ENCODE peak calls at places on chromosomes 16 and 17, in ten cellular contexts. One of them, this sample, is unnamed.

GRCh38 chr16:35506018-35506897 is 2046.8 kb downstream of the TP53TG3F start:
- DNase-seq in psoas muscle: no peak
- DNase-seq in endothelial cell: no peak
- DNase-seq in lower leg skin: no peak
- DNase-seq in heart left ventricle: no peak
- DNase-seq in adrenal gland: no peak
- DNase-seq in B cell: no peak
- DNase-seq in heart right ventricle: no peak
- DNase-seq in type B pancreatic cell: no peak
- DNase-seq in Panc1: no peak
- DNase-seq in this sample: no peak

GRCh38 chr17:5069724-5070123 is 8.5 kb upstream of the ZFP3 start:
- DNase-seq in lower leg skin: no peak
- DNase-seq in adrenal gland: no peak
- DNase-seq in endothelial cell: no peak
- DNase-seq in heart right ventricle: no peak
- DNase-seq in type B pancreatic cell: no peak
- DNase-seq in heart left ventricle: no peak
- DNase-seq in Panc1: no peak
- DNase-seq in B cell: no peak
- DNase-seq in psoas muscle: no peak
- DNase-seq in this sample: no peak

GRCh38 chr17:60526726-60527125 is 684 bp upstream of the APPBP2 start:
- DNase-seq in heart left ventricle: no peak
- DNase-seq in Panc1: no peak
- DNase-seq in adrenal gland: no peak
- DNase-seq in heart right ventricle: no peak
- DNase-seq in psoas muscle: no peak
- DNase-seq in B cell: no peak
- DNase-seq in endothelial cell: no peak
- DNase-seq in lower leg skin: no peak
- DNase-seq in type B pancreatic cell: no peak
- DNase-seq in this sample: no peak

GRCh38 chr17:29444589-29444988 is 54.4 kb downstream of the TAOK1 start:
- DNase-seq in adrenal gland: no peak
- DNase-seq in B cell: no peak
- DNase-seq in Panc1: no peak
- DNase-seq in type B pancreatic cell: no peak
- DNase-seq in heart right ventricle: no peak
- DNase-seq in heart left ventricle: no peak
- DNase-seq in endothelial cell: no peak
- DNase-seq in psoas muscle: no peak
- DNase-seq in lower leg skin: no peak
- DNase-seq in this sample: no peak

GRCh38 chr17:81712468-81713003 is 452 bp downstream of the SLC25A10 start:
- DNase-seq in heart right ventricle: peak
- DNase-seq in type B pancreatic cell: no peak
- DNase-seq in endothelial cell: peak
- DNase-seq in B cell: no peak
- DNase-seq in heart left ventricle: no peak
- DNase-seq in psoas muscle: no peak
- DNase-seq in adrenal gland: no peak
- DNase-seq in Panc1: no peak
- DNase-seq in lower leg skin: no peak
- DNase-seq in this sample: peak

GRCh38 chr17:39082482-39082881 is 69.0 kb downstream of the PLXDC1 start:
- DNase-seq in endothelial cell: no peak
- DNase-seq in Panc1: no peak
- DNase-seq in psoas muscle: no peak
- DNase-seq in B cell: no peak
- DNase-seq in lower leg skin: no peak
- DNase-seq in heart left ventricle: no peak
- DNase-seq in type B pancreatic cell: no peak
- DNase-seq in adrenal gland: no peak
- DNase-seq in heart right ventricle: no peak
- DNase-seq in this sample: no peak

GRCh38 chr17:81067331-81067730 is 32.4 kb downstream of the BAIAP2 start:
- DNase-seq in heart right ventricle: no peak
- DNase-seq in psoas muscle: no peak
- DNase-seq in endothelial cell: no peak
- DNase-seq in B cell: no peak
- DNase-seq in Panc1: no peak
- DNase-seq in adrenal gland: no peak
- DNase-seq in heart left ventricle: no peak
- DNase-seq in type B pancreatic cell: no peak
- DNase-seq in lower leg skin: no peak
- DNase-seq in this sample: no peak

GRCh38 chr17:67212231-67212630 is 32.8 kb downstream of the HELZ start:
- DNase-seq in psoas muscle: no peak
- DNase-seq in lower leg skin: no peak
- DNase-seq in B cell: no peak
- DNase-seq in heart right ventricle: no peak
- DNase-seq in endothelial cell: no peak
- DNase-seq in heart left ventricle: no peak
- DNase-seq in adrenal gland: no peak
- DNase-seq in type B pancreatic cell: no peak
- DNase-seq in Panc1: no peak
- DNase-seq in this sample: no peak

GRCh38 chr17:48494335-48494734 is 36.5 kb downstream of the HOXB1 start:
- DNase-seq in lower leg skin: no peak
- DNase-seq in psoas muscle: no peak
- DNase-seq in B cell: no peak
- DNase-seq in type B pancreatic cell: no peak
- DNase-seq in heart left ventricle: no peak
- DNase-seq in adrenal gland: no peak
- DNase-seq in Panc1: no peak
- DNase-seq in heart right ventricle: no peak
- DNase-seq in endothelial cell: no peak
- DNase-seq in this sample: no peak

GRCh38 chr17:48490391-48491026 is 40.3 kb downstream of the HOXB1 start:
- DNase-seq in adrenal gland: no peak
- DNase-seq in Panc1: no peak
- DNase-seq in lower leg skin: no peak
- DNase-seq in B cell: no peak
- DNase-seq in heart right ventricle: no peak
- DNase-seq in endothelial cell: no peak
- DNase-seq in heart left ventricle: no peak
- DNase-seq in type B pancreatic cell: no peak
- DNase-seq in psoas muscle: no peak
- DNase-seq in this sample: no peak

GRCh38 chr17:48491527-48492273 is 39.1 kb downstream of the HOXB1 start:
- DNase-seq in heart left ventricle: no peak
- DNase-seq in adrenal gland: no peak
- DNase-seq in lower leg skin: no peak
- DNase-seq in type B pancreatic cell: no peak
- DNase-seq in B cell: peak
- DNase-seq in endothelial cell: no peak
- DNase-seq in heart right ventricle: no peak
- DNase-seq in psoas muscle: no peak
- DNase-seq in Panc1: no peak
- DNase-seq in this sample: no peak

GRCh38 chr17:48489781-48490180 is 41.0 kb downstream of the HOXB1 start:
- DNase-seq in heart left ventricle: no peak
- DNase-seq in endothelial cell: no peak
- DNase-seq in psoas muscle: no peak
- DNase-seq in adrenal gland: no peak
- DNase-seq in B cell: no peak
- DNase-seq in heart right ventricle: no peak
- DNase-seq in lower leg skin: no peak
- DNase-seq in Panc1: no peak
- DNase-seq in type B pancreatic cell: no peak
- DNase-seq in this sample: no peak

DNA sequence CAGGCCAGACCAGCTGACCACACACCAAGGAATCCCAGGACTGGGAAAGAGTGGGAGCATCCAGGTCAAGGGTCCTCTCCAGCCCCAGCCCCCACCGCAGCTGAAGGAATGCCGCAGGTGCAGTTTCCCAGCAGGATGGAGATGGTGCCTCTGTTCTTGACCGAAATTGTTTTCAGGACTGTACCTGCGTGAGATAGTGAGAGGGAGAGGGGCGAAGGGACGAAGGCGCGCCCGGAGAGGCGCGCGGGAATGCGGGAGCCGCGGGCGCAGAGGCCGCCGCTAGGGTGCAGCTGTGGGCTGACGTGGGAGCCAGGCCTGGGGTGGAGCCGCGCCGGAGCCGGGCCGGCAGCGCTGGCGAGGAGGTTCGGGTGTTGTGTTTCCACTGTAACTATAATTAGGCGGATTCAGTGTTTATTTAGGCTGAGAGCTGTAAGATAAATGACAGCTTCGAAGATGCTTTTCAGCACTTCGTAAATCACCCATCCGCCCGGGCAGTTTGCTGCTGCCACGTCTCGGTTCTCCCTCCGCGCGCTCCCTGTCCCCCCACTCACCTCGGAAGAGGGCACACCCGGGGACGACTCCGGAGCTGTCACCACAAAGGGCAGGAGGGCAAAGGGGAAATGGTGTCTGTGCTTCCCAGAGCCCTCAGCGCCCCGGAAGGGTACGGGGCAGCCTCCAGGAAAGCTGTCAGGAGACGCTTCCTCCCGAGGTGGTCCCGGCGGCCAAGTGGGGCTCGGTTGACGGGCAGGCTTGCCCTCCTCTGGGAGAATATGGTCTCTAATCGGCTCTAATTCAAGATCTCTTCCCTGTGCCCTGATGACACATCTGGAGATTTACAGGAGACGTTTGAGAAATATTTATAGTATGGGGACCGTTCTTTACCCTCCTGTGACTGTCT is 38.2 kb downstream of the HOXB1 start:
- DNase-seq in heart left ventricle: peak
- DNase-seq in type B pancreatic cell: peak
- DNase-seq in heart right ventricle: peak
- DNase-seq in endothelial cell: peak
- DNase-seq in B cell: peak
- DNase-seq in adrenal gland: peak
- DNase-seq in psoas muscle: peak
- DNase-seq in Panc1: no peak
- DNase-seq in lower leg skin: peak
- DNase-seq in this sample: peak
- TF ChIP-seq CTCF in heart left ventricle: peak
- TF ChIP-seq CTCF in type B pancreatic cell: peak
- TF ChIP-seq CTCF in heart right ventricle: peak
- TF ChIP-seq CTCF in endothelial cell: peak
- TF ChIP-seq CTCF in B cell: peak
- TF ChIP-seq CTCF in adrenal gland: peak
- TF ChIP-seq CTCF in psoas muscle: peak
- TF ChIP-seq CTCF in Panc1: peak
- TF ChIP-seq CTCF in lower leg skin: no peak
- TF ChIP-seq CTCF in this sample: peak

GRCh38 chr16:88697831-88698693 is 8.1 kb downstream of the RNF166 start:
- DNase-seq in heart right ventricle: no peak
- DNase-seq in adrenal gland: no peak
- DNase-seq in lower leg skin: no peak
- DNase-seq in Panc1: no peak
- DNase-seq in B cell: no peak
- DNase-seq in psoas muscle: no peak
- DNase-seq in endothelial cell: no peak
- DNase-seq in type B pancreatic cell: no peak
- DNase-seq in heart left ventricle: no peak
- DNase-seq in this sample: peak
- TF ChIP-seq CTCF in heart right ventricle: no peak
- TF ChIP-seq CTCF in adrenal gland: no peak
- TF ChIP-seq CTCF in lower leg skin: no peak
- TF ChIP-seq CTCF in Panc1: no peak
- TF ChIP-seq CTCF in B cell: no peak
- TF ChIP-seq CTCF in psoas muscle: peak
- TF ChIP-seq CTCF in endothelial cell: peak
- TF ChIP-seq CTCF in type B pancreatic cell: peak
- TF ChIP-seq CTCF in heart left ventricle: peak
- TF ChIP-seq CTCF in this sample: peak

GRCh38 chr16:87006021-87006420 is 311.2 kb downstream of the C16orf95 start:
- DNase-seq in Panc1: no peak
- DNase-seq in B cell: no peak
- DNase-seq in lower leg skin: no peak
- DNase-seq in adrenal gland: no peak
- DNase-seq in heart right ventricle: no peak
- DNase-seq in psoas muscle: no peak
- DNase-seq in type B pancreatic cell: no peak
- DNase-seq in endothelial cell: no peak
- DNase-seq in heart left ventricle: no peak
- DNase-seq in this sample: no peak
- TF ChIP-seq CTCF in Panc1: no peak
- TF ChIP-seq CTCF in B cell: no peak
- TF ChIP-seq CTCF in lower leg skin: no peak
- TF ChIP-seq CTCF in adrenal gland: no peak
- TF ChIP-seq CTCF in heart right ventricle: no peak
- TF ChIP-seq CTCF in psoas muscle: no peak
- TF ChIP-seq CTCF in type B pancreatic cell: no peak
- TF ChIP-seq CTCF in endothelial cell: no peak
- TF ChIP-seq CTCF in heart left ventricle: no peak
- TF ChIP-seq CTCF in this sample: no peak

GRCh38 chr16:70582280-70582978 is 58.8 kb downstream of the SF3B3 start:
- DNase-seq in type B pancreatic cell: no peak
- DNase-seq in endothelial cell: no peak
- DNase-seq in lower leg skin: no peak
- DNase-seq in heart left ventricle: no peak
- DNase-seq in psoas muscle: no peak
- DNase-seq in heart right ventricle: no peak
- DNase-seq in adrenal gland: no peak
- DNase-seq in B cell: no peak
- DNase-seq in Panc1: no peak
- DNase-seq in this sample: no peak
- TF ChIP-seq CTCF in type B pancreatic cell: peak
- TF ChIP-seq CTCF in endothelial cell: no peak
- TF ChIP-seq CTCF in lower leg skin: no peak
- TF ChIP-seq CTCF in heart left ventricle: no peak
- TF ChIP-seq CTCF in psoas muscle: no peak
- TF ChIP-seq CTCF in heart right ventricle: no peak
- TF ChIP-seq CTCF in adrenal gland: peak
- TF ChIP-seq CTCF in B cell: no peak
- TF ChIP-seq CTCF in Panc1: no peak
- TF ChIP-seq CTCF in this sample: no peak

DNA sequence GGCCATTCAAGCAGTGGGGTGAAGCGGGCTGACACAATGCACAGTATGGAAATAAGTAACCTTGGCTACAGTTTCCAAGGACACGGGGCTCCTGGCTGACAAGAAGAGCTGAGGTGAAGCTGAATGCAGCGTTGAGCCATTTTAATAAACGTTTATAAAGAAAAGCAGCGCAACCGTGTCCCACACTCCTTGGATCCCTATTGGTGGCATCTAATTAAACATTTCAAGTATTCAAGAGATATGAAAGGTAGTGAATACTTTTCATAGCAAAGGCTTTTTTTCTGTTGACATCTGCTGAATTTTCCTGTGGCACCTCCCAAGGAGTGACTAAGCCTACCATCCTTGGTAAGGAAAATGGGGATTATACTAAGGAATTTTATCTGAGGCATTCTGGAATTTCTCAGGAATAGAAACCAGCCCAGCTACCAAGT is 26.5 kb downstream of the DUSP14 start:
- DNase-seq in B cell: no peak
- DNase-seq in Panc1: no peak
- DNase-seq in endothelial cell: no peak
- DNase-seq in psoas muscle: no peak
- DNase-seq in adrenal gland: no peak
- DNase-seq in lower leg skin: no peak
- DNase-seq in heart left ventricle: no peak
- DNase-seq in heart right ventricle: no peak
- DNase-seq in type B pancreatic cell: no peak
- DNase-seq in this sample: no peak
- TF ChIP-seq CTCF in B cell: no peak
- TF ChIP-seq CTCF in Panc1: no peak
- TF ChIP-seq CTCF in endothelial cell: no peak
- TF ChIP-seq CTCF in psoas muscle: no peak
- TF ChIP-seq CTCF in adrenal gland: no peak
- TF ChIP-seq CTCF in lower leg skin: no peak
- TF ChIP-seq CTCF in heart left ventricle: no peak
- TF ChIP-seq CTCF in heart right ventricle: no peak
- TF ChIP-seq CTCF in type B pancreatic cell: no peak
- TF ChIP-seq CTCF in this sample: no peak